ENCODE peak calls at places on chromosome 6, in eight cellular contexts. N is fibroblast of villous mesenchyme, D is cardiac fibroblast, F is kidney, O is lower lobe of right lung, P is AG04450, Q is psoas muscle, T is foreskin fibroblast. R is an unnamed sample.

GRCh38 chr6:131792091-131792496 is 15.7 kb upstream of the ENPP1 start:
- DNase-seq in N (no peak), D (no peak), F (no peak), O (no peak), P (no peak), Q (no peak), T (no peak), R (peak; percentile 85)

GRCh38 chr6:17220040-17220439 is 61.1 kb upstream of the RBM24 start:
- DNase-seq in N (no peak), D (no peak), F (no peak), O (no peak), P (no peak), Q (no peak), T (no peak), R (no peak)

GRCh38 chr6:126696921-126697693 is 357.2 kb downstream of the CENPW start:
- DNase-seq in N (no peak), D (no peak), F (no peak), O (peak; percentile 37), P (no peak), Q (peak; percentile 71), T (no peak), R (no peak)

GRCh38 chr6:39228111-39228971 is 934 bp downstream of the KCNK5 start:
- DNase-seq in N (no peak), D (no peak), F (no peak), O (no peak), P (no peak), Q (no peak), T (no peak), R (no peak)

GRCh38 chr6:19866900-19867627 is 29.9 kb downstream of the ID4 start:
- DNase-seq in N (peak; percentile 55), D (peak; percentile 33), F (no peak), O (no peak), P (peak; percentile 1), Q (no peak), T (peak; percentile 30), R (peak; percentile 42)

GRCh38 chr6:72182337-72183246 is 296.2 kb downstream of the RIMS1 start:
- DNase-seq in N (peak; percentile 3), D (peak; percentile 17), F (no peak), O (peak; percentile 70), P (no peak), Q (peak; percentile 52), T (peak; percentile 6), R (peak; percentile 4)

GRCh38 chr6:119633461-119633860 is 283.9 kb upstream of the MAN1A1 start:
- DNase-seq in N (no peak), D (no peak), F (no peak), O (no peak), P (no peak), Q (no peak), T (no peak), R (no peak)

GRCh38 chr6:81767163-81768000 is 14.9 kb upstream of the TENT5A start:
- DNase-seq in N (no peak), D (peak; percentile 45), F (no peak), O (peak; percentile 44), P (no peak), Q (no peak), T (peak; percentile 62), R (peak; percentile 87)

GRCh38 chr6:147378819-147379218 is 129.7 kb upstream of the SAMD5 start:
- DNase-seq in N (no peak), D (no peak), F (no peak), O (no peak), P (no peak), Q (no peak), T (no peak), R (no peak)

GRCh38 chr6:132812756-132813172 is 1.6 kb upstream of the RPS12 start:
- DNase-seq in N (peak; percentile 64), D (no peak), F (no peak), O (no peak), P (no peak), Q (no peak), T (no peak), R (no peak)

GRCh38 chr6:42970859-42971612 is 7.9 kb downstream of the PEX6 start:
- DNase-seq in N (peak; percentile 32), D (no peak), F (no peak), O (no peak), P (no peak), Q (no peak), T (no peak), R (peak; percentile 45)

GRCh38 chr6:286681-287499 is 5.4 kb upstream of the DUSP22 start:
- DNase-seq in N (no peak), D (no peak), F (no peak), O (no peak), P (no peak), Q (no peak), T (no peak), R (no peak)

GRCh38 chr6:75081920-75082319 is 123.9 kb downstream of the COL12A1 start:
- DNase-seq in N (peak; percentile 42), D (no peak), F (no peak), O (no peak), P (no peak), Q (no peak), T (peak; percentile 61), R (peak; percentile 73)

GRCh38 chr6:36989264-36989663 is 3.3 kb upstream of the MTCH1 start:
- DNase-seq in N (no peak), D (no peak), F (no peak), O (no peak), P (no peak), Q (no peak), T (no peak), R (no peak)

GRCh38 chr6:169087436-169088046 is 166.1 kb downstream of the THBS2 start:
- DNase-seq in N (peak; percentile 34), D (peak; percentile 73), F (no peak), O (no peak), P (no peak), Q (no peak), T (no peak), R (no peak)

GRCh38 chr6:42404494-42404893 is 47.2 kb downstream of the TRERF1 start:
- DNase-seq in N (peak; percentile 88), D (peak; percentile 65), F (no peak), O (no peak), P (no peak), Q (no peak), T (peak; percentile 75), R (peak; percentile 80)

GRCh38 chr6:121008553-121008952 is 325.7 kb downstream of the TBC1D32 start:
- DNase-seq in N (no peak), D (no peak), F (no peak), O (no peak), P (no peak), Q (no peak), T (no peak), R (peak; percentile 2)

GRCh38 chr6:118528129-118528528 is 20.0 kb upstream of the PLN start:
- DNase-seq in N (peak; percentile 13), D (peak; percentile 13), F (no peak), O (no peak), P (no peak), Q (no peak), T (no peak), R (no peak)

GRCh38 chr6:108914235-108915022 is 66.2 kb downstream of the ARMC2 start:
- DNase-seq in N (peak; percentile 79), D (peak; percentile 21), F (no peak), O (no peak), P (peak; percentile 23), Q (no peak), T (no peak), R (peak; percentile 10)

GRCh38 chr6:65410309-65410708 is 296.7 kb downstream of the EYS start:
- DNase-seq in N (no peak), D (no peak), F (no peak), O (no peak), P (no peak), Q (no peak), T (no peak), R (no peak)

GRCh38 chr6:17707371-17707651 is 586 bp upstream of the NUP153 start:
- DNase-seq in N (no peak), D (no peak), F (no peak), O (no peak), P (no peak), Q (no peak), T (no peak), R (no peak)

GRCh38 chr6:84774174-84775158 is 10.1 kb upstream of the TBX18 start:
- DNase-seq in N (peak; percentile 37), D (peak; percentile 82), F (peak; percentile 72), O (peak; percentile 50), P (no peak), Q (peak; percentile 74), T (peak; percentile 83), R (peak; percentile 51)
- H3K4me3 ChIP-seq in N (peak overlapping the region; percentile 61), D (peak overlapping the region; percentile 53), F (no peak overlapping the region), O (peak overlapping the region; percentile 43), P (peak overlapping the region; percentile 20), Q (peak overlapping the region; percentile 61), T (peak overlapping the region; percentile 46), R (peak overlapping the region; percentile 55)

GRCh38 chr6:151689499-151690201 is 117.8 kb upstream of the ESR1 start:
- DNase-seq in N (no peak), D (no peak), F (no peak), O (no peak), P (no peak), Q (no peak), T (no peak), R (no peak)

GRCh38 chr6:151693366-151693765 is 114.1 kb upstream of the ESR1 start:
- DNase-seq in N (no peak), D (no peak), F (no peak), O (no peak), P (no peak), Q (no peak), T (no peak), R (no peak)

GRCh38 chr6:151690768-151691562 is 116.5 kb upstream of the ESR1 start:
- DNase-seq in N (peak; percentile 83), D (peak; percentile 31), F (no peak), O (no peak), P (no peak), Q (no peak), T (peak; percentile 21), R (peak; percentile 72)

GRCh38 chr6:151692216-151692615 is 115.3 kb upstream of the ESR1 start:
- DNase-seq in N (no peak), D (no peak), F (no peak), O (no peak), P (no peak), Q (no peak), T (no peak), R (peak; percentile 16)

GRCh38 chr6:151690303-151690702 is 117.2 kb upstream of the ESR1 start:
- DNase-seq in N (peak; percentile 48), D (peak; percentile 20), F (no peak), O (no peak), P (no peak), Q (no peak), T (no peak), R (peak; percentile 57)
- TF ChIP-seq CTCF in N (no peak), D (no peak), F (peak; percentile 39), O (peak; percentile 12), P (no peak), Q (no peak), T (no peak), R (peak; percentile 20)

DNA sequence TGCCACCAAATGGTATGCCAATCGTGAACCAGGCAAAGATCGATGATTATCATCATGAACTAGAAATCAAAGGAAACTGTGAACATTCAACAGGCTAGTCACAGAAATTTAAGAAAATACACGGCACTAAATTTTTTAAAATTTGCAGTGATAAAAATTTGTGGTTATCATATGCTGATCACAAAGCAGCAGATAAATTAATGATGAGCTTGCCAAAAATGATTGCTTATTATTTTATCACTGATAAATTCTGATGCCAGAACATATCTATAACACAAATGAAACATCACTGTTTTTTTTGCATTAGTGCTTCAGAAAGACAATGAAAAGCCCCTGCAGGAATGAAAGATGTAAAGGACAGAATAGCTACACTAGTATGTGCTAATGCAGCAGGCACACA is 1413.2 kb upstream of the MAP3K7 start:
- DNase-seq in N (no peak), D (no peak), F (no peak), O (no peak), P (no peak), Q (no peak), T (no peak), R (no peak)
- H3K4me3 ChIP-seq in N (no peak overlapping the region), D (no peak overlapping the region), F (no peak overlapping the region), O (no peak overlapping the region), P (no peak overlapping the region), Q (no peak overlapping the region), T (no peak overlapping the region), R (no peak overlapping the region)

GRCh38 chr6:138726066-138727060 is 47.2 kb upstream of the CCDC28A start:
- DNase-seq in N (peak; percentile 86), D (no peak), F (no peak), O (no peak), P (no peak), Q (no peak), T (no peak), R (no peak)
- TF ChIP-seq CTCF in N (no peak), D (no peak), F (no peak), O (no peak), P (no peak), Q (no peak), T (no peak), R (no peak)

R was measured in fibroblast of mammary gland.